ENCODE peak calls at places on chromosome 19, in seven cellular contexts. I is memory B cell; L is T-helper 17 cell; J is activated T-cell treated with anti-CD3 and anti-CD28 coated beads, Interleukin-2, amount 50 U/mL, for 4 hours; R is body of pancreas; V is lower lobe of right lung; T is PC-3. K is an unnamed sample.

GRCh38 chr19:9586764-9587163 is 2.5 kb upstream of the ZNF121 start:
- ATAC-seq in I (peak; percentile 56), V (peak; percentile 69), T (peak; percentile 76), J (peak; percentile 56), L (peak; percentile 76), R (no peak), K (peak; percentile 81)

GRCh38 chr19:2923510-2923909 is 21.3 kb downstream of the ZNF77 start:
- ATAC-seq in T (peak; percentile 75), L (no peak), I (no peak), J (no peak), R (peak; percentile 83), V (peak; percentile 39), K (no peak)

GRCh38 chr19:20321139-20321656 is 154.2 kb downstream of the ZNF486 start:
- ATAC-seq in J (no peak), R (peak; percentile 84), L (no peak), I (no peak), V (no peak), T (no peak), K (no peak)

GRCh38 chr19:33204136-33204973 is 10.2 kb downstream of the LRP3 start:
- ATAC-seq in L (no peak), I (no peak), R (no peak), V (no peak), J (no peak), T (no peak), K (no peak)

GRCh38 chr19:48739400-48739825 is 997 bp downstream of the RASIP1 start:
- ATAC-seq in R (no peak), J (peak; percentile 2), T (no peak), L (no peak), I (no peak), V (no peak), K (peak; percentile 0)

GRCh38 chr19:39236527-39236926 is 8.3 kb downstream of the IFNL3 start:
- ATAC-seq in J (peak; percentile 64), L (peak; percentile 67), V (peak; percentile 17), T (no peak), R (no peak), I (no peak), K (no peak)

GRCh38 chr19:47107201-47107952 is 6.2 kb downstream of the ZC3H4 start:
- ATAC-seq in J (peak; percentile 41), T (peak; percentile 44), L (peak; percentile 18), I (no peak), R (peak; percentile 46), V (no peak), K (peak; percentile 44)

GRCh38 chr19:2399582-2399981 is 27.8 kb downstream of the TIMM13 start:
- ATAC-seq in V (no peak), L (no peak), T (no peak), R (no peak), J (no peak), I (no peak), K (no peak)

GRCh38 chr19:57271280-57271679 is 9.0 kb upstream of the ZNF460 start:
- ATAC-seq in J (no peak), R (no peak), L (no peak), I (no peak), V (no peak), T (no peak), K (no peak)

GRCh38 chr19:38737297-38737865 is 6.9 kb downstream of the CAPN12 start:
- ATAC-seq in I (no peak), V (peak; percentile 15), L (no peak), J (no peak), R (no peak), T (no peak), K (no peak)

GRCh38 chr19:47520839-47521238 is 6.0 kb upstream of the NAPA start:
- ATAC-seq in R (no peak), V (no peak), I (no peak), L (no peak), T (no peak), J (no peak), K (no peak)

GRCh38 chr19:38290631-38291147 is 13.4 kb upstream of the C19orf33 start:
- ATAC-seq in T (peak; percentile 95), I (no peak), J (no peak), L (no peak), R (peak; percentile 93), V (peak; percentile 74), K (peak; percentile 91)

GRCh38 chr19:23311551-23311950 is 61.4 kb upstream of the ZNF724 start:
- ATAC-seq in T (peak; percentile 18), I (no peak), R (no peak), V (no peak), L (no peak), J (no peak), K (no peak)